ENCODE peak calls at places on chromosomes 13 and 19, in seven cellular contexts. One of them, this sample, is unnamed.

GRCh38 chr19:34253711-34254551 is 423 bp upstream of the GARRE1 start:
- DNase-seq in IMR-90: peak; percentile 47
- DNase-seq in HCT116: no peak
- DNase-seq in fibroblast of lung: peak; percentile 59
- DNase-seq in astrocyte: no peak
- DNase-seq in mammary epithelial cell: no peak
- DNase-seq in HepG2: peak; percentile 66
- DNase-seq in this sample: peak; percentile 94

GRCh38 chr19:46420056-46420455 is 6.7 kb upstream of the CCDC8 start:
- DNase-seq in astrocyte: no peak
- DNase-seq in fibroblast of lung: no peak
- DNase-seq in HepG2: no peak
- DNase-seq in mammary epithelial cell: no peak
- DNase-seq in HCT116: no peak
- DNase-seq in IMR-90: no peak
- DNase-seq in this sample: no peak

GRCh38 chr13:49636705-49637104 is 8.4 kb downstream of the ARL11 start:
- DNase-seq in astrocyte: no peak
- DNase-seq in IMR-90: no peak
- DNase-seq in fibroblast of lung: no peak
- DNase-seq in HCT116: no peak
- DNase-seq in mammary epithelial cell: no peak
- DNase-seq in HepG2: no peak
- DNase-seq in this sample: no peak

GRCh38 chr13:99751517-99752199 is 219.9 kb downstream of the ZIC5 start:
- DNase-seq in HepG2: no peak
- DNase-seq in mammary epithelial cell: no peak
- DNase-seq in fibroblast of lung: no peak
- DNase-seq in astrocyte: no peak
- DNase-seq in IMR-90: no peak
- DNase-seq in HCT116: no peak
- DNase-seq in this sample: no peak

GRCh38 chr13:79501538-79502232 is 20.7 kb downstream of the NDFIP2 start:
- DNase-seq in IMR-90: peak; percentile 40
- DNase-seq in HepG2: no peak
- DNase-seq in HCT116: no peak
- DNase-seq in fibroblast of lung: peak; percentile 75
- DNase-seq in mammary epithelial cell: peak; percentile 23
- DNase-seq in astrocyte: peak; percentile 72
- DNase-seq in this sample: no peak

GRCh38 chr13:83024226-83024625 is 858.0 kb downstream of the SLITRK1 start:
- DNase-seq in HepG2: no peak
- DNase-seq in astrocyte: no peak
- DNase-seq in mammary epithelial cell: no peak
- DNase-seq in IMR-90: peak; percentile 7
- DNase-seq in HCT116: no peak
- DNase-seq in fibroblast of lung: no peak
- DNase-seq in this sample: no peak

GRCh38 chr13:76943646-76944045 is 4.7 kb upstream of the ACOD1 start:
- DNase-seq in fibroblast of lung: no peak
- DNase-seq in mammary epithelial cell: no peak
- DNase-seq in HCT116: no peak
- DNase-seq in HepG2: no peak
- DNase-seq in IMR-90: no peak
- DNase-seq in astrocyte: no peak
- DNase-seq in this sample: no peak

GRCh38 chr19:29019403-29019802 is 193.5 kb downstream of the UQCRFS1 start:
- DNase-seq in fibroblast of lung: no peak
- DNase-seq in mammary epithelial cell: no peak
- DNase-seq in HepG2: no peak
- DNase-seq in HCT116: no peak
- DNase-seq in IMR-90: no peak
- DNase-seq in astrocyte: no peak
- DNase-seq in this sample: no peak

GRCh38 chr19:48926909-48927308 is 6.6 kb upstream of the DHDH start:
- DNase-seq in fibroblast of lung: peak; percentile 99
- DNase-seq in HCT116: peak; percentile 75
- DNase-seq in mammary epithelial cell: peak; percentile 99
- DNase-seq in HepG2: no peak
- DNase-seq in IMR-90: peak; percentile 99
- DNase-seq in astrocyte: peak; percentile 99
- DNase-seq in this sample: peak; percentile 54

GRCh38 chr13:77397636-77398035 is 70.7 kb upstream of the MYCBP2 start:
- DNase-seq in fibroblast of lung: peak; percentile 17
- DNase-seq in HepG2: no peak
- DNase-seq in IMR-90: no peak
- DNase-seq in mammary epithelial cell: no peak
- DNase-seq in HCT116: no peak
- DNase-seq in astrocyte: peak; percentile 4
- DNase-seq in this sample: no peak

GRCh38 chr19:14072535-14073231 is at the start of gene MISP3:
- DNase-seq in astrocyte: peak; percentile 40
- DNase-seq in mammary epithelial cell: peak; percentile 42
- DNase-seq in HCT116: no peak
- DNase-seq in fibroblast of lung: peak; percentile 53
- DNase-seq in HepG2: no peak
- DNase-seq in IMR-90: no peak
- DNase-seq in this sample: peak; percentile 82

GRCh38 chr19:47302249-47302648 is 7.4 kb upstream of the C5AR1 start:
- DNase-seq in HCT116: no peak
- DNase-seq in astrocyte: no peak
- DNase-seq in mammary epithelial cell: no peak
- DNase-seq in HepG2: no peak
- DNase-seq in fibroblast of lung: no peak
- DNase-seq in IMR-90: no peak
- DNase-seq in this sample: no peak

GRCh38 chr19:31270897-31271568 is 78.2 kb downstream of the TSHZ3 start:
- DNase-seq in mammary epithelial cell: no peak
- DNase-seq in HCT116: no peak
- DNase-seq in IMR-90: peak; percentile 58
- DNase-seq in HepG2: no peak
- DNase-seq in fibroblast of lung: peak; percentile 92
- DNase-seq in astrocyte: peak; percentile 90
- DNase-seq in this sample: no peak

GRCh38 chr13:81987677-81988357 is 1646.9 kb upstream of the SPRY2 start:
- DNase-seq in HepG2: no peak
- DNase-seq in fibroblast of lung: no peak
- DNase-seq in astrocyte: no peak
- DNase-seq in mammary epithelial cell: no peak
- DNase-seq in IMR-90: no peak
- DNase-seq in HCT116: no peak
- DNase-seq in this sample: no peak

GRCh38 chr19:1131718-1132552 is 28.1 kb downstream of the GPX4 start:
- DNase-seq in IMR-90: peak; percentile 88
- DNase-seq in fibroblast of lung: peak; percentile 93
- DNase-seq in HepG2: no peak
- DNase-seq in mammary epithelial cell: peak; percentile 83
- DNase-seq in astrocyte: peak; percentile 87
- DNase-seq in HCT116: no peak
- DNase-seq in this sample: peak; percentile 93

GRCh38 chr19:15195987-15196682 is 4.7 kb downstream of the NOTCH3 start:
- DNase-seq in HCT116: peak; percentile 73
- DNase-seq in mammary epithelial cell: peak; percentile 84
- DNase-seq in HepG2: no peak
- DNase-seq in IMR-90: no peak
- DNase-seq in fibroblast of lung: peak; percentile 33
- DNase-seq in astrocyte: no peak
- DNase-seq in this sample: peak; percentile 95

GRCh38 chr13:98570929-98571372 is 6.0 kb downstream of the STK24 start:
- DNase-seq in astrocyte: peak; percentile 34
- DNase-seq in IMR-90: no peak
- DNase-seq in mammary epithelial cell: peak; percentile 81
- DNase-seq in HCT116: peak; percentile 83
- DNase-seq in HepG2: peak; percentile 77
- DNase-seq in fibroblast of lung: peak; percentile 45
- DNase-seq in this sample: peak; percentile 49

GRCh38 chr19:7917292-7918061 is 2.7 kb upstream of the SNAPC2 start:
- DNase-seq in astrocyte: peak; percentile 19
- DNase-seq in mammary epithelial cell: no peak
- DNase-seq in fibroblast of lung: peak; percentile 48
- DNase-seq in HepG2: no peak
- DNase-seq in HCT116: no peak
- DNase-seq in IMR-90: peak; percentile 45
- DNase-seq in this sample: peak; percentile 85

GRCh38 chr19:7915250-7916136 is 863 bp downstream of the TGFBR3L start:
- DNase-seq in mammary epithelial cell: no peak
- DNase-seq in fibroblast of lung: no peak
- DNase-seq in astrocyte: no peak
- DNase-seq in IMR-90: no peak
- DNase-seq in HepG2: no peak
- DNase-seq in HCT116: no peak
- DNase-seq in this sample: no peak

GRCh38 chr19:7916137-7916907 is 1.7 kb downstream of the TGFBR3L start:
- DNase-seq in astrocyte: no peak
- DNase-seq in IMR-90: no peak
- DNase-seq in HepG2: no peak
- DNase-seq in fibroblast of lung: no peak
- DNase-seq in HCT116: no peak
- DNase-seq in mammary epithelial cell: no peak
- DNase-seq in this sample: peak; percentile 67

GRCh38 chr19:7918615-7919421 is 1.3 kb upstream of the SNAPC2 start:
- DNase-seq in HCT116: no peak
- DNase-seq in astrocyte: no peak
- DNase-seq in fibroblast of lung: no peak
- DNase-seq in HepG2: peak; percentile 81
- DNase-seq in IMR-90: no peak
- DNase-seq in mammary epithelial cell: no peak
- DNase-seq in this sample: no peak

DNA sequence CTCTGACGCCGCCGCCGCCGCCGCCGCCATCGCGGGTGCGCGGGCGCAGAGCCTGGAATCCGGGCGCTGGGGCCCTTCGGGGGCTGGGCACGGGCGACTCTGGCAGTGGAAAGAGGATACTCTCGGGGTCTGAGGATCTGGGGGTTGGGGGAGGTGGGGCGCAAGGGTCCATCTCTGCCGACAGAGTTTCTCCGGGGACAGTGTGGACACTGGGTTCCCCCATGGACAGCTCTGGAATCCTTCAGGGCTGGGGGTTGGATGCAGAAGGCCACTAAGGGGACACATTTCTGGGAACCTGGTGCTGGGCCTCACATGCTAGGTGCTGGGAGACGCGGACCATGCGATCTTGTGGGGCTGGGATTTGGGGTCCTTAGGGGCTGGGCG is 2.3 kb downstream of the TGFBR3L start:
- DNase-seq in mammary epithelial cell: no peak
- DNase-seq in astrocyte: no peak
- DNase-seq in HCT116: no peak
- DNase-seq in IMR-90: no peak
- DNase-seq in fibroblast of lung: no peak
- DNase-seq in HepG2: no peak
- DNase-seq in this sample: no peak
- H3K4me3 ChIP-seq in mammary epithelial cell: no peak overlapping the region
- H3K4me3 ChIP-seq in astrocyte: no peak overlapping the region
- H3K4me3 ChIP-seq in HCT116: peak overlapping the region; percentile 74
- H3K4me3 ChIP-seq in IMR-90: peak overlapping the region; percentile 44
- H3K4me3 ChIP-seq in fibroblast of lung: no peak overlapping the region
- H3K4me3 ChIP-seq in HepG2: peak overlapping the region; percentile 70
- H3K4me3 ChIP-seq in this sample: peak overlapping the region; percentile 33

GRCh38 chr13:68808456-68808855 is 1299.2 kb upstream of the ATXN8OS start:
- DNase-seq in HepG2: no peak
- DNase-seq in astrocyte: peak; percentile 72
- DNase-seq in HCT116: no peak
- DNase-seq in mammary epithelial cell: no peak
- DNase-seq in IMR-90: no peak
- DNase-seq in fibroblast of lung: peak; percentile 71
- DNase-seq in this sample: no peak
- H2AFZ ChIP-seq in HepG2: no peak overlapping the region
- H2AFZ ChIP-seq in astrocyte: no peak overlapping the region
- H2AFZ ChIP-seq in HCT116: no peak overlapping the region
- H2AFZ ChIP-seq in mammary epithelial cell: no peak overlapping the region
- H2AFZ ChIP-seq in IMR-90: no peak overlapping the region
- H2AFZ ChIP-seq in fibroblast of lung: no peak overlapping the region
- H2AFZ ChIP-seq in this sample: no peak overlapping the region

DNA sequence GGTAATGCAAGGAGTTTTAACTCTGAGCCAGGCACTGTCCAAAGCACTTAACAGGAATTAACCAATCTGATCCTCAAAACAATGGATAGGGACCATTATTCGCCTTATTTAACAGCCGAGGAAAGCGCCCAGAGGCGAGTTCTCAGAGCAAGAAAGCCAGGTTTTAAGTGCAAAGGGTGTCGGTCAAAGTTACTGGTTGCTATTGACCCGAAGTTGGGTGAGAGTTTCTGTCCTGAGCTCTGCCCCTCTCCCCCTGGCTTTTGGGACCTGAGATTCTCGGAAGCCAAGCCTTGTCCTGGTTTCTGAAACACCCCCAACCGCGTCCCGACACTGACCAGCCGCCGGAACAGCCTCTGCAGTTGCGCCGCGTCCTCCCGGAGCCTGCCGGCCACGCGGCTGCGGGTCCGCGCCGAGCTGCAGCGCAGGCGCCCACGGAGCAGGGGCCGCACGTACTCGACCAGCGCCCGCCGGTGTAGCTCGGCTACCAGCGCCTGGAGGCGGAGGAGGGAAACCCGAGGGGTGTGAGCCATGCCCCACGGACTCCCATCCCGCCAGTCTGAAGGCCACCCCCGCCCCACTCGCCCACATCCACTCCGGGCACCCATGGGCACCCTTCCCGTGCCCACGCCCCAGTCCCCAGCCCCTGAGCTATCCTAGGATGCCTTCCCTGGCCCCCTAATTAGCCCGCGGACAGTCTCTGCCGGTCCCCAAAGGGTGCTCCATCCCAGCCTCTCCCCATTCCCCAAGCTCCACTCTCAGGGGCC is 27.8 kb downstream of the EXOC3L2 start:
- DNase-seq in HepG2: no peak
- DNase-seq in fibroblast of lung: peak; percentile 20
- DNase-seq in IMR-90: no peak
- DNase-seq in astrocyte: no peak
- DNase-seq in HCT116: no peak
- DNase-seq in mammary epithelial cell: no peak
- DNase-seq in this sample: peak; percentile 30
- H3K4me3 ChIP-seq in HepG2: peak overlapping the region; percentile 10
- H3K4me3 ChIP-seq in fibroblast of lung: no peak overlapping the region
- H3K4me3 ChIP-seq in IMR-90: peak overlapping the region; percentile 27
- H3K4me3 ChIP-seq in astrocyte: no peak overlapping the region
- H3K4me3 ChIP-seq in HCT116: no peak overlapping the region
- H3K4me3 ChIP-seq in mammary epithelial cell: no peak overlapping the region
- H3K4me3 ChIP-seq in this sample: no peak overlapping the region

DNA sequence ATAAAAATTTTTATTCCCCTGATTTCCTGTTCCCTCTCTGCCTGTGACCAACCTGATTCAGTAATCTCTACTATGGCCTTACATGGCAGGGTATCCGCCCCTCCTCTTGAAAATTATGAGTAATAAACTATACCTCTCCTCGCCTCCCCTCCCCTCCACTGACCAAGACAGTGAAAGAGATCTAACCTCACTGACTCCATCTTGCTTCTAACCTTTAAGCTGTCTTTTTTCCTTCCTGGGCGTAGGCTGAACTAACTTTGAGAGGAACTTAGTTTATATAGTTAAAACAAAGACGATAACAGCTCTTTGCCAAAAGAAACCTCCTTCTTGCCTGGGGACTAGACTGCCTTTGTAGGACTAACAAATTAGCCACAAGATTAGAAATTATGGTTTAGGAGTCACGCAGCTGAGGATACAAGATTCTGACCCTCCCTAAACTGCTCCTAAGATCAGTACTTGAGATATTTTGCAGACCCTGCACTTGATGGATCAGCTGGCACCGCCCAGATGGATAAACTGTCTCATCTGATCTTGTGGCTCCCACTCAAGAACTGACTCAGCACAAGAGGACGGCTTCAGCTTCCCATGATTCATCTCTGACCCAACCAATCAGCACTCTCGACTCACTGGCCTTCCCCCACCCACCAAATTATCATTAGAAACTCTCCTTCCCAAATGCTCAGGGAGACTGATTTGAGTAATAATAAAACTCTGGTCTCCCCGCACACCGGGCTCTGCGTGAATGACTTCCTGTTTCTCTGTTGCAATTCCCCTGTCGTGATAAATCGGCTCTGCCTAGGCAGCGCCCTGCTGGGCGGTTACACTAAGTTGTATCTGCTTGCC is 187.1 kb downstream of the TDRD3 start:
- DNase-seq in HepG2: no peak
- DNase-seq in IMR-90: peak; percentile 73
- DNase-seq in astrocyte: peak; percentile 91
- DNase-seq in fibroblast of lung: peak; percentile 94
- DNase-seq in HCT116: no peak
- DNase-seq in mammary epithelial cell: peak; percentile 64
- DNase-seq in this sample: no peak
- H2AFZ ChIP-seq in HepG2: no peak overlapping the region
- H2AFZ ChIP-seq in IMR-90: peak overlapping the region; percentile 47
- H2AFZ ChIP-seq in astrocyte: peak overlapping the region; percentile 45
- H2AFZ ChIP-seq in fibroblast of lung: peak overlapping the region; percentile 13
- H2AFZ ChIP-seq in HCT116: no peak overlapping the region
- H2AFZ ChIP-seq in mammary epithelial cell: no peak overlapping the region
- H2AFZ ChIP-seq in this sample: peak overlapping the region; percentile 26